ENCODE peak calls at places on chromosome 5, in four cellular contexts. One of them, this sample, is unnamed.

GRCh38 chr5:161165998-161166660 is 314.1 kb upstream of the ATP10B start:
- DNase-seq in K562: no peak
- DNase-seq in HepG2: no peak
- DNase-seq in GM12878: no peak
- DNase-seq in this sample: peak; percentile 13

GRCh38 chr5:72378636-72379289 is 58.6 kb downstream of the PTCD2 start:
- DNase-seq in K562: no peak
- DNase-seq in HepG2: no peak
- DNase-seq in GM12878: no peak
- DNase-seq in this sample: no peak

GRCh38 chr5:40518511-40518917 is 161.2 kb upstream of the PTGER4 start:
- DNase-seq in K562: no peak
- DNase-seq in HepG2: no peak
- DNase-seq in GM12878: no peak
- DNase-seq in this sample: no peak

GRCh38 chr5:73917433-73917832 is 291.4 kb downstream of the ARHGEF28 start:
- DNase-seq in K562: no peak
- DNase-seq in HepG2: no peak
- DNase-seq in GM12878: no peak
- DNase-seq in this sample: peak; percentile 3

GRCh38 chr5:133819977-133820471 is 148.4 kb downstream of the C5orf15 start:
- DNase-seq in K562: no peak
- DNase-seq in HepG2: no peak
- DNase-seq in GM12878: no peak
- DNase-seq in this sample: no peak

GRCh38 chr5:78534148-78535009 is 114.2 kb downstream of the LHFPL2 start:
- DNase-seq in K562: no peak
- DNase-seq in HepG2: no peak
- DNase-seq in GM12878: no peak
- DNase-seq in this sample: peak; percentile 20

GRCh38 chr5:135356522-135357318 is 42.3 kb downstream of the MACROH2A1 start:
- DNase-seq in K562: peak; percentile 17
- DNase-seq in HepG2: no peak
- DNase-seq in GM12878: no peak
- DNase-seq in this sample: no peak

GRCh38 chr5:21774791-21775190 is 1078.4 kb downstream of the CDH12 start:
- DNase-seq in K562: no peak
- DNase-seq in HepG2: no peak
- DNase-seq in GM12878: no peak
- DNase-seq in this sample: no peak

GRCh38 chr5:123472150-123472549 is 39.8 kb upstream of the CSNK1G3 start:
- DNase-seq in K562: peak; percentile 21
- DNase-seq in HepG2: no peak
- DNase-seq in GM12878: no peak
- DNase-seq in this sample: no peak

GRCh38 chr5:66170196-66170919 is 26.3 kb downstream of the SREK1 start:
- DNase-seq in K562: no peak
- DNase-seq in HepG2: no peak
- DNase-seq in GM12878: no peak
- DNase-seq in this sample: no peak

GRCh38 chr5:173762045-173762444 is 126.1 kb upstream of the CPEB4 start:
- DNase-seq in K562: peak; percentile 66
- DNase-seq in HepG2: no peak
- DNase-seq in GM12878: no peak
- DNase-seq in this sample: no peak

GRCh38 chr5:179373101-179373934 is 28.1 kb upstream of the ADAMTS2 start:
- DNase-seq in K562: no peak
- DNase-seq in HepG2: no peak
- DNase-seq in GM12878: no peak
- DNase-seq in this sample: peak; percentile 64

GRCh38 chr5:150623152-150623877 is 17.1 kb upstream of the SYNPO start:
- DNase-seq in K562: no peak
- DNase-seq in HepG2: no peak
- DNase-seq in GM12878: no peak
- DNase-seq in this sample: no peak

GRCh38 chr5:57491369-57491965 is 8.9 kb upstream of the ACTBL2 start:
- DNase-seq in K562: peak; percentile 3
- DNase-seq in HepG2: no peak
- DNase-seq in GM12878: no peak
- DNase-seq in this sample: no peak

GRCh38 chr5:138903113-138903789 is 28.1 kb upstream of the LRRTM2 start:
- DNase-seq in K562: no peak
- DNase-seq in HepG2: no peak
- DNase-seq in GM12878: no peak
- DNase-seq in this sample: no peak

GRCh38 chr5:159807586-159807985 is 108.7 kb upstream of the ADRA1B start:
- DNase-seq in K562: no peak
- DNase-seq in HepG2: no peak
- DNase-seq in GM12878: no peak
- DNase-seq in this sample: no peak

GRCh38 chr5:16935271-16936149 is 578 bp downstream of the MYO10 start:
- DNase-seq in K562: peak; percentile 11
- DNase-seq in HepG2: no peak
- DNase-seq in GM12878: no peak
- DNase-seq in this sample: peak; percentile 79

GRCh38 chr5:31581498-31582099 is 49.5 kb downstream of the C5orf22 start:
- DNase-seq in K562: peak; percentile 52
- DNase-seq in HepG2: peak; percentile 10
- DNase-seq in GM12878: no peak
- DNase-seq in this sample: peak; percentile 65

GRCh38 chr5:4212981-4213819 is 617.6 kb downstream of the IRX1 start:
- DNase-seq in K562: no peak
- DNase-seq in HepG2: no peak
- DNase-seq in GM12878: no peak
- DNase-seq in this sample: peak; percentile 66

GRCh38 chr5:111928501-111928900 is 171.5 kb upstream of the NREP start:
- DNase-seq in K562: no peak
- DNase-seq in HepG2: no peak
- DNase-seq in GM12878: no peak
- DNase-seq in this sample: no peak

GRCh38 chr5:154840435-154841272 is 9.7 kb downstream of the FAXDC2 start:
- DNase-seq in K562: peak; percentile 89
- DNase-seq in HepG2: no peak
- DNase-seq in GM12878: no peak
- DNase-seq in this sample: no peak

GRCh38 chr5:154143121-154143725 is 47.3 kb upstream of the GALNT10 start:
- DNase-seq in K562: no peak
- DNase-seq in HepG2: no peak
- DNase-seq in GM12878: no peak
- DNase-seq in this sample: no peak

GRCh38 chr5:104540448-104540847 is 977.9 kb upstream of the NUDT12 start:
- DNase-seq in K562: no peak
- DNase-seq in HepG2: no peak
- DNase-seq in GM12878: no peak
- DNase-seq in this sample: no peak

GRCh38 chr5:163613150-163613442 is 107.7 kb downstream of the MAT2B start:
- DNase-seq in K562: no peak
- DNase-seq in HepG2: no peak
- DNase-seq in GM12878: no peak
- DNase-seq in this sample: no peak
- H3K27me3 ChIP-seq in K562: no peaks in the 10 kb centered on the region
- H3K27me3 ChIP-seq in HepG2: no peaks in the 10 kb centered on the region
- H3K27me3 ChIP-seq in GM12878: no peaks in the 10 kb centered on the region
- H3K27me3 ChIP-seq in this sample: no peaks in the 10 kb centered on the region

DNA sequence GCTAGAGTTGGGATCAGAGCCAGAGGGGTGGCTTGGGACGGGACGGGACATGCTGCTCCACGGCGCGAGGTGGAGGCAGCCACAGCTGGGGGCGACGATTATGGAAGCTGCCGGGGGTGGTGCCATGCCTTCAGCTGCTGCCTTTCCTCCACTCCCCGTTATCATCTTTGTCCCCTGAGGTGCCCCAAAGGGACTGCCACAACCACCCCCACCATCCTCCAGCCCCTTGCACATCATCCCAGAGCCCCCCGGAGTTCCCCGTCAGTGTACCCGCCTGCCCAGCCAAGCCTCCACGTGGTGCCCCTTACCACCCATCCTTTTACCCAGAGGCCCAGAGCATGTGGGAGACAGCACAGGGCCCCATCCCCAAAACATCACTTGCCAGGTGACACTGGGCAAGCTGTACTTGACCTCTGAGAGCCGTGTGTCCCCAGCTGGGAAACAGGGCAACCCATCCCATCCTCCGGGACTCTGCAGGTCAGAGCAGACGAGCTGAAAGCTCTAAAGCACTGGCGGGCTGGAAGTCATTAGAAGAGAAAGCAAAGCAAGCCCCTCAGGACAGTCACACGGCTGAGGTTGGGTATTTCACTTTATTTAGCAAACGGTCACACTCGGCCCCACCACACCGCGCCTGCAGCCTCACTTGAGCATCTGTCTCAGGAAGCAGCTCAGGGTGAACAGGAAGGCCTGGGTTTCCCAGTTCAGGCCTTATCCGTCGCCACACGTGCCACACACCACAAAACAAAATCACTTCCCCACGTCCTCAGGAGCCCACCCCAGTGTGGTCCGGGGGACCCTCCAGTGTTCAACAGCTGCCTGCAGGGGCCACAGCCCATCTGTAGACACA is 19.5 kb upstream of the MXD3 start:
- DNase-seq in K562: no peak
- DNase-seq in HepG2: no peak
- DNase-seq in GM12878: no peak
- DNase-seq in this sample: no peak
- H3K4me1 ChIP-seq in K562: peaks cover 7% of the 10 kb centered on the region
- H3K4me1 ChIP-seq in HepG2: peaks cover 26% of the 10 kb centered on the region
- H3K4me1 ChIP-seq in GM12878: no peaks in the 10 kb centered on the region
- H3K4me1 ChIP-seq in this sample: no peaks in the 10 kb centered on the region

DNA sequence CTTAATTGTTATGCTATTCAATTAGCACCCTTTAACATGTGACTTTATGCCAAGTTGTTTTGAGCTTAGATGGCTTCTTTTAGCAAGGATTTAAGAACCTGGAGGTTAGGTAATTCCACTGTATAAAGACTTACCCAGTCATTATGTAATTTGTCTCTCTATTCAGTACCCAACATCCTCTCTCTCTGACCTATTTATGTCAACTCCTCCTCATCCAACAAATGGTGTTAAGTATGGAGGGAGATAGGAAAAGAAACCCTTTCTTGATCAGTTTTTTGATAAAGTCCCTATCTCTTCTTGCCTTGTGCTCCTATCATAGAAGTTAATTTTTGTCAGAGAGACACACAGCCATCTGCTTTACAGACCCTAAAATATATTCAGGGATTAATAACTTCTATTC is 181.2 kb upstream of the GPR151 start:
- DNase-seq in K562: no peak
- DNase-seq in HepG2: no peak
- DNase-seq in GM12878: no peak
- DNase-seq in this sample: no peak
- TF ChIP-seq JUNB in K562: no peak
- TF ChIP-seq JUNB in HepG2: no peak
- TF ChIP-seq JUNB in GM12878: no peak
- TF ChIP-seq JUNB in this sample: no peak

DNA sequence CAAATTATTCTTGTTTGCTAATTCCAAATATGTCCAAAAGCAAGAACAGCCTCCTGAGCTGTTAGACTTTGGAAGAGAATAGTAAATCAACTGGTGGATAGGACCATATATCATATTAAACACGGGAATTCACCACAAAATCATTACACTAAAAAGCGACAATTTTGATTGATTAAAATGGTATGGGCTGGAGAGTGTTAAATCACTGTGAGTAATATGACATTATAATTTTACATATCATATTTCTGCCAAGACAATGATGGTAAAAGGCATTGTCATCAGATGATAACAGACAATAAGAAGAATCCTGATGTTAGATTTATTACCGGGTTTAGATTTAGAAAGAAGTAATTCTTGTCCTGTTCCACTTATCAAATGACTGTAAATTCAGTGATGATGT is 107.2 kb upstream of the ARRDC3 start:
- DNase-seq in K562: no peak
- DNase-seq in HepG2: no peak
- DNase-seq in GM12878: no peak
- DNase-seq in this sample: no peak
- H3K27me3 ChIP-seq in K562: no peaks in the 10 kb centered on the region
- H3K27me3 ChIP-seq in HepG2: no peaks in the 10 kb centered on the region
- H3K27me3 ChIP-seq in GM12878: no peaks in the 10 kb centered on the region
- H3K27me3 ChIP-seq in this sample: no peaks in the 10 kb centered on the region

DNA sequence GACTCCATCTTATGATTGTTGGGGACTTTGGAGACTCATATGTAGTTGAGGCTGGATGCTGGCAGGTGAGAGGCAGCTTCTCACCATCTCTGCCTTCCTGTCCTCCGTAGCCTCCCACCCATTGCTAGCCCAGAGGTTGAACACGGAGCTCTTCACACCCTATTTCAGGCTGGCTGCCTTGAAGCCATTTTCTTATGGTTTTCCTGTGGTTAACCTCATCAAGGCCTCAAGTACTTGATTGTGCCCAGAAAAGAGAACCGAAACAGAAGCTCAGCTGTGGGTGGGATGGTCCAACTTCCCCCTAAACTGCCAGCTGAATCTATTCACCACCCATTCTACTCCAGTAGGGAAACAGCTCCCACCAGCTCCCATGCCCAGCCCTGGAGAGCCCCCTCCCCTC is 102.9 kb downstream of the LIFR start:
- DNase-seq in K562: no peak
- DNase-seq in HepG2: no peak
- DNase-seq in GM12878: peak; percentile 89
- DNase-seq in this sample: no peak
- H3K4me1 ChIP-seq in K562: no peaks in the 10 kb centered on the region
- H3K4me1 ChIP-seq in HepG2: no peaks in the 10 kb centered on the region
- H3K4me1 ChIP-seq in GM12878: peaks cover 16% of the 10 kb centered on the region
- H3K4me1 ChIP-seq in this sample: no peaks in the 10 kb centered on the region

DNA sequence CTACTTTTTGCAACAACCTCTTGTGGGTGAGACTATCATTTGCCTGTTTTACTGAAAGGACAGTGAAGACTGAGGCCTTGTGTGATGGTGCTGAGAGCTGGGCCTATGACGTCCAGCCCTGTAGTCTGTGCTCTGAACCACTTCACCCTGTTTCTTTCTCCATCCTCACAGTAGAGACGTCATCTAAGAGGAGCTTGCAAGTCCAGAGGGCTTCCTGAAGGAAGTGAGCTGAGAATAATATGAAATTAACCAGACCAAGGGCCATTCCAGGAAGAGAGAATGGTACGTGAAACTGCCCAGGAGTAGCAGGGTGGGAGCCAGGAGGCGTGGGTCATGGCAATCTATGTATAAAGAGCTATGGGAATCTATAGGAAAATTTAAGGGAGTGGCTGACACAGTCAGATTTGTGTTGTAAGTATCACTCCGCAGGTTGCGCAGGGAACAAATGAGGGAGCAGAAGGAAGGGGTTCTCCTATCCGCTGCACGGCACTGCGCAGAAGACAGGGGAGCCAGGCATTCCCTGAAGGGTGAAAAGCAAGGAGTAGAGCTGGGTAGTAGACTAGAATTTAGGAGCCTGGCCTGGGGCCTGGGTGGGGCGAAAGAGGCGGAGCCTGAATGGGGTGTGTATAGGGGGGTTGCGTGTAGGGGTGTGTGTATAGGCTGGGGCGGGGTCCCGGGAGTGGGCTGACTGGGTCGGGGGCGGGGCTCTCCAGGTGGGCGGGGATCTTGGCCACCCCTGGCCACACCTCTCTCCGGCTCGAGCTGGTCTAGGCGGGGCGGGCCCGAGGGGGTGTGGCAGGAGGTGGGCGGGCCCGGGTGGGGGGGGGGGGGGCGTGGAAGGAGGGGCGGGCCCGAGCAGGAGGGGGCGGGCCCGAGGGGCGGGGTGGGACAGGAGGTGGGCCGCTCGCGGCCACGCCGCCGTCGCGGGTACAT is at the start of gene FGFR4:
- DNase-seq in K562: peak; percentile 91
- DNase-seq in HepG2: peak; percentile 65
- DNase-seq in GM12878: peak; percentile 12
- DNase-seq in this sample: peak; percentile 96
- TF ChIP-seq JUNB in K562: no peak
- TF ChIP-seq JUNB in HepG2: no peak
- TF ChIP-seq JUNB in GM12878: no peak
- TF ChIP-seq JUNB in this sample: no peak

This sample was measured in GM23338.